ENCODE peak calls at places on chromosomes 2 and 18, in nine cellular contexts. D is activated T-cell treated with anti-CD3 and anti-CD28 coated beads, Interleukin-2, amount 50 U/mL, for 24 hours; E is GM19239; C is endothelial cell; J is tibial artery; Q is amniotic stem cell; Z is Panc1; N is kidney epithelial cell; K is SW 1271. X is an unnamed sample.

GRCh38 chr2:83531211-83531610 is 927.9 kb downstream of the SUCLG1 start:
- DNase-seq in D (no peak), E (no peak), C (no peak), J (no peak), Q (no peak), Z (no peak), N (no peak), K (no peak), X (no peak)

GRCh38 chr2:96503637-96504243 is 1.4 kb downstream of the NEURL3 start:
- DNase-seq in D (no peak), E (no peak), C (no peak), J (peak; percentile 59), Q (no peak), Z (no peak), N (no peak), K (no peak), X (no peak)

GRCh38 chr18:69717586-69717985 is 230.1 kb downstream of the CD226 start:
- DNase-seq in D (no peak), E (no peak), C (no peak), J (no peak), Q (no peak), Z (no peak), N (no peak), K (no peak), X (no peak)

GRCh38 chr2:239195318-239195871 is 205.4 kb downstream of the HDAC4 start:
- DNase-seq in D (peak; percentile 12), E (no peak), C (no peak), J (no peak), Q (no peak), Z (no peak), N (no peak), K (no peak), X (no peak)

GRCh38 chr2:237264480-237265219 is 149.3 kb downstream of the COL6A3 start:
- DNase-seq in D (no peak), E (no peak), C (no peak), J (peak; percentile 76), Q (no peak), Z (no peak), N (no peak), K (no peak), X (no peak)

GRCh38 chr2:162888641-162889040 is 50.1 kb upstream of the KCNH7 start:
- DNase-seq in D (no peak), E (no peak), C (no peak), J (no peak), Q (no peak), Z (no peak), N (no peak), K (no peak), X (no peak)

GRCh38 chr18:9775172-9775571 is 67.1 kb downstream of the RAB31 start:
- DNase-seq in D (no peak), E (no peak), C (no peak), J (no peak), Q (no peak), Z (no peak), N (no peak), K (no peak), X (no peak)

GRCh38 chr18:62102221-62102620 is 84.6 kb downstream of the PIGN start:
- DNase-seq in D (no peak), E (no peak), C (no peak), J (no peak), Q (no peak), Z (no peak), N (no peak), K (no peak), X (no peak)

GRCh38 chr18:13036622-13037320 is 45.6 kb downstream of the CEP192 start:
- DNase-seq in D (no peak), E (no peak), C (no peak), J (no peak), Q (no peak), Z (no peak), N (no peak), K (no peak), X (no peak)

GRCh38 chr18:10032331-10032979 is 118.6 kb downstream of the VAPA start:
- DNase-seq in D (peak; percentile 57), E (no peak), C (peak; percentile 32), J (no peak), Q (no peak), Z (no peak), N (no peak), K (no peak), X (peak; percentile 45)

GRCh38 chr2:45014016-45014702 is 4.9 kb upstream of the SIX2 start:
- DNase-seq in D (peak; percentile 40), E (no peak), C (peak; percentile 80), J (peak; percentile 81), Q (no peak), Z (no peak), N (no peak), K (no peak), X (peak; percentile 30)

GRCh38 chr2:137420744-137421143 is 543.5 kb upstream of the HNMT start:
- DNase-seq in D (no peak), E (no peak), C (peak; percentile 6), J (no peak), Q (no peak), Z (no peak), N (no peak), K (peak; percentile 55), X (no peak)

GRCh38 chr2:19989681-19990415 is at the start of gene WDR35:
- DNase-seq in D (peak; percentile 96), E (peak; percentile 83), C (peak; percentile 80), J (peak; percentile 92), Q (peak; percentile 66), Z (peak; percentile 67), N (peak; percentile 60), K (peak; percentile 93), X (peak; percentile 93)

GRCh38 chr18:56999823-57000222 is 147.1 kb upstream of the BOD1L2 start:
- DNase-seq in D (no peak), E (no peak), C (no peak), J (no peak), Q (no peak), Z (no peak), N (no peak), K (no peak), X (no peak)

GRCh38 chr18:35808796-35809195 is 163.7 kb upstream of the RMP24 start:
- DNase-seq in D (no peak), E (no peak), C (no peak), J (no peak), Q (no peak), Z (no peak), N (no peak), K (no peak), X (no peak)

GRCh38 chr2:130327703-130328527 is 14.8 kb upstream of the IMP4 start:
- DNase-seq in D (no peak), E (no peak), C (no peak), J (no peak), Q (peak; percentile 0), Z (no peak), N (peak; percentile 41), K (no peak), X (no peak)

X was measured in heart right ventricle.